ENCODE peak calls at places on chromosomes 3 and 15, in six cellular contexts. V is HAP-1, F is HT1080, Z is kidney glomerular epithelial cell, O is AG09319, W is BJ. H is an unnamed sample.

GRCh38 chr15:85289677-85290365 is 90.6 kb upstream of the AKAP13 start:
- DNase-seq in V (peak; percentile 53), F (peak; percentile 69), Z (peak; percentile 40), O (peak; percentile 11), W (no peak), H (peak; percentile 27)

GRCh38 chr3:47399531-47400270 is 18.9 kb downstream of the PTPN23 start:
- DNase-seq in V (no peak), F (no peak), Z (no peak), O (no peak), W (no peak), H (no peak)

GRCh38 chr3:27319847-27320526 is 49.2 kb downstream of the NEK10 start:
- DNase-seq in V (no peak), F (no peak), Z (no peak), O (no peak), W (no peak), H (no peak)

GRCh38 chr3:72274511-72275295 is 489.8 kb upstream of the PROK2 start:
- DNase-seq in V (no peak), F (peak; percentile 8), Z (no peak), O (peak; percentile 45), W (peak; percentile 54), H (no peak)

GRCh38 chr3:106157411-106157810 is 288.6 kb upstream of the CBLB start:
- DNase-seq in V (no peak), F (no peak), Z (no peak), O (no peak), W (no peak), H (no peak)

GRCh38 chr3:63817209-63817608 is 1.9 kb upstream of the C3orf49 start:
- DNase-seq in V (no peak), F (no peak), Z (no peak), O (no peak), W (no peak), H (no peak)

GRCh38 chr3:127351350-127351749 is 63.5 kb upstream of the PRR20G start:
- DNase-seq in V (no peak), F (no peak), Z (no peak), O (no peak), W (no peak), H (no peak)

GRCh38 chr3:107220538-107220937 is 156.7 kb upstream of the CCDC54 start:
- DNase-seq in V (no peak), F (no peak), Z (no peak), O (no peak), W (no peak), H (no peak)

H was measured in immature natural killer cell.